ENCODE peak calls at places on chromosome 12, in four cellular contexts. One of them, this sample, is unnamed.
A peak's percentile ranks its signal among the peaks of the same experiment; 100 is the strongest.

GRCh38 chr12:98698603-98699463 is 53.7 kb downstream of the APAF1 start:
- DNase-seq in SK-N-MC: peak; percentile 22
- DNase-seq in posterior vena cava: no peak
- DNase-seq in stimulated activated CD8-positive, alpha-beta memory T cell treated with anti-CD3 and anti-CD28 coated beads, Interleukin-7, amount 100 ng/mL, for 1 hour: no peak
- DNase-seq in this sample: no peak

GRCh38 chr12:29634057-29634456 is 136.6 kb upstream of the OVCH1 start:
- DNase-seq in posterior vena cava: no peak
- DNase-seq in SK-N-MC: no peak
- DNase-seq in stimulated activated CD8-positive, alpha-beta memory T cell treated with anti-CD3 and anti-CD28 coated beads, Interleukin-7, amount 100 ng/mL, for 1 hour: no peak
- DNase-seq in this sample: no peak

GRCh38 chr12:13198240-13198639 is 1.7 kb downstream of the EMP1 start:
- DNase-seq in stimulated activated CD8-positive, alpha-beta memory T cell treated with anti-CD3 and anti-CD28 coated beads, Interleukin-7, amount 100 ng/mL, for 1 hour: no peak
- DNase-seq in SK-N-MC: no peak
- DNase-seq in posterior vena cava: no peak
- DNase-seq in this sample: no peak

GRCh38 chr12:62843714-62844113 is 91.2 kb downstream of the PPM1H start:
- DNase-seq in posterior vena cava: no peak
- DNase-seq in SK-N-MC: no peak
- DNase-seq in stimulated activated CD8-positive, alpha-beta memory T cell treated with anti-CD3 and anti-CD28 coated beads, Interleukin-7, amount 100 ng/mL, for 1 hour: no peak
- DNase-seq in this sample: no peak

GRCh38 chr12:20646239-20646827 is 48.8 kb upstream of the SLCO1C1 start:
- DNase-seq in posterior vena cava: no peak
- DNase-seq in stimulated activated CD8-positive, alpha-beta memory T cell treated with anti-CD3 and anti-CD28 coated beads, Interleukin-7, amount 100 ng/mL, for 1 hour: no peak
- DNase-seq in SK-N-MC: peak; percentile 22
- DNase-seq in this sample: no peak

GRCh38 chr12:15806826-15807225 is 17.6 kb upstream of the EPS8 start:
- DNase-seq in SK-N-MC: no peak
- DNase-seq in posterior vena cava: no peak
- DNase-seq in stimulated activated CD8-positive, alpha-beta memory T cell treated with anti-CD3 and anti-CD28 coated beads, Interleukin-7, amount 100 ng/mL, for 1 hour: no peak
- DNase-seq in this sample: no peak

GRCh38 chr12:63170321-63170720 is 19.3 kb upstream of the AVPR1A start:
- DNase-seq in SK-N-MC: no peak
- DNase-seq in stimulated activated CD8-positive, alpha-beta memory T cell treated with anti-CD3 and anti-CD28 coated beads, Interleukin-7, amount 100 ng/mL, for 1 hour: no peak
- DNase-seq in posterior vena cava: no peak
- DNase-seq in this sample: no peak

GRCh38 chr12:41992029-41992428 is 152.6 kb downstream of the GXYLT1 start:
- DNase-seq in posterior vena cava: no peak
- DNase-seq in SK-N-MC: no peak
- DNase-seq in stimulated activated CD8-positive, alpha-beta memory T cell treated with anti-CD3 and anti-CD28 coated beads, Interleukin-7, amount 100 ng/mL, for 1 hour: no peak
- DNase-seq in this sample: no peak

GRCh38 chr12:54588110-54588831 is at the start of gene PPP1R1A:
- DNase-seq in SK-N-MC: no peak
- DNase-seq in stimulated activated CD8-positive, alpha-beta memory T cell treated with anti-CD3 and anti-CD28 coated beads, Interleukin-7, amount 100 ng/mL, for 1 hour: no peak
- DNase-seq in posterior vena cava: no peak
- DNase-seq in this sample: no peak

GRCh38 chr12:67558775-67559174 is 89.8 kb upstream of the DYRK2 start:
- DNase-seq in stimulated activated CD8-positive, alpha-beta memory T cell treated with anti-CD3 and anti-CD28 coated beads, Interleukin-7, amount 100 ng/mL, for 1 hour: no peak
- DNase-seq in posterior vena cava: no peak
- DNase-seq in SK-N-MC: no peak
- DNase-seq in this sample: no peak

GRCh38 chr12:111578276-111578970 is 20.7 kb downstream of the ATXN2 start:
- DNase-seq in posterior vena cava: no peak
- DNase-seq in SK-N-MC: no peak
- DNase-seq in stimulated activated CD8-positive, alpha-beta memory T cell treated with anti-CD3 and anti-CD28 coated beads, Interleukin-7, amount 100 ng/mL, for 1 hour: no peak
- DNase-seq in this sample: no peak

GRCh38 chr12:120534703-120535655 is 823 bp downstream of the RNF10 start:
- DNase-seq in posterior vena cava: no peak
- DNase-seq in SK-N-MC: no peak
- DNase-seq in stimulated activated CD8-positive, alpha-beta memory T cell treated with anti-CD3 and anti-CD28 coated beads, Interleukin-7, amount 100 ng/mL, for 1 hour: peak; percentile 8
- DNase-seq in this sample: no peak

GRCh38 chr12:106022568-106023012 is 116.2 kb downstream of the NUAK1 start:
- DNase-seq in SK-N-MC: no peak
- DNase-seq in posterior vena cava: no peak
- DNase-seq in stimulated activated CD8-positive, alpha-beta memory T cell treated with anti-CD3 and anti-CD28 coated beads, Interleukin-7, amount 100 ng/mL, for 1 hour: no peak
- DNase-seq in this sample: no peak

GRCh38 chr12:109277899-109278762 is 31.0 kb downstream of the FOXN4 start:
- DNase-seq in stimulated activated CD8-positive, alpha-beta memory T cell treated with anti-CD3 and anti-CD28 coated beads, Interleukin-7, amount 100 ng/mL, for 1 hour: no peak
- DNase-seq in SK-N-MC: no peak
- DNase-seq in posterior vena cava: no peak
- DNase-seq in this sample: no peak